ENCODE peak calls at places on chromosomes 1 and 21, in five cellular contexts. Z is HepG2, H is HCT116, K is SK-N-SH, M is GM12878. B is an unnamed sample.

GRCh38 chr1:11534846-11535245 is 55.9 kb downstream of the DISP3 start:
- DNase-seq in Z (no peak), H (no peak), K (no peak), M (no peak), B (no peak)

GRCh38 chr1:201714542-201715276 is 114.2 kb upstream of the IPO9 start:
- DNase-seq in Z (no peak), H (peak), K (no peak), M (no peak), B (peak)

GRCh38 chr1:236206548-236206947 is 64.2 kb downstream of the GPR137B start:
- DNase-seq in Z (no peak), H (no peak), K (no peak), M (no peak), B (no peak)

GRCh38 chr1:119732465-119733168 is 20.9 kb downstream of the PHGDH start:
- DNase-seq in Z (no peak), H (no peak), K (no peak), M (no peak), B (no peak)

GRCh38 chr1:66503841-66504470 is 30.0 kb upstream of the SGIP1 start:
- DNase-seq in Z (peak), H (peak), K (peak), M (no peak), B (peak)

GRCh38 chr1:244074559-244075171 is 23.6 kb downstream of the ZBTB18 start:
- DNase-seq in Z (no peak), H (no peak), K (no peak), M (no peak), B (no peak)

GRCh38 chr1:153288634-153289275 is 24.0 kb downstream of the PGLYRP3 start:
- DNase-seq in Z (no peak), H (peak), K (peak), M (no peak), B (peak)

GRCh38 chr1:169443923-169444322 is 16.6 kb upstream of the CCDC181 start:
- DNase-seq in Z (no peak), H (no peak), K (no peak), M (no peak), B (no peak)

GRCh38 chr1:231828182-231828920 is 201.8 kb downstream of the DISC1 start:
- DNase-seq in Z (peak), H (peak), K (no peak), M (no peak), B (no peak)

GRCh38 chr21:19621837-19622496 is 1218.4 kb upstream of the TMPRSS15 start:
- DNase-seq in Z (no peak), H (no peak), K (no peak), M (no peak), B (no peak)

GRCh38 chr1:10387611-10388386 is 11.1 kb upstream of the PGD start:
- DNase-seq in Z (no peak), H (no peak), K (no peak), M (peak), B (no peak)

GRCh38 chr21:18340387-18340942 is 63.1 kb downstream of the TMPRSS15 start:
- DNase-seq in Z (no peak), H (no peak), K (no peak), M (no peak), B (no peak)

GRCh38 chr21:28832715-28833061 is 160.0 kb downstream of the LTN1 start:
- DNase-seq in Z (no peak), H (no peak), K (no peak), M (no peak), B (no peak)

GRCh38 chr1:63524166-63524565 is 841 bp downstream of the EFCAB7 start:
- DNase-seq in Z (no peak), H (no peak), K (peak), M (no peak), B (no peak)

GRCh38 chr1:9233241-9233941 is 1.2 kb upstream of the H6PD start:
- DNase-seq in Z (peak), H (no peak), K (no peak), M (no peak), B (no peak)

GRCh38 chr1:109331113-109331512 is 24.3 kb upstream of the MYBPHL start:
- DNase-seq in Z (no peak), H (no peak), K (no peak), M (no peak), B (no peak)

GRCh38 chr1:201552941-201553341 is 14.0 kb downstream of the NAV1 start:
- DNase-seq in Z (no peak), H (no peak), K (peak), M (no peak), B (no peak)

GRCh38 chr1:222926566-222926965 is 111.7 kb downstream of the DISP1 start:
- DNase-seq in Z (no peak), H (no peak), K (no peak), M (no peak), B (no peak)

GRCh38 chr1:25184011-25184762 is 48.1 kb downstream of the SYF2 start:
- DNase-seq in Z (no peak), H (no peak), K (no peak), M (no peak), B (no peak)

GRCh38 chr1:71463144-71463543 is 382.3 kb upstream of the ZRANB2 start:
- DNase-seq in Z (no peak), H (no peak), K (no peak), M (no peak), B (no peak)

GRCh38 chr1:245512181-245512888 is 357.6 kb downstream of the KIF26B start:
- DNase-seq in Z (no peak), H (no peak), K (peak), M (no peak), B (no peak)

GRCh38 chr1:33111965-33112364 is 31.0 kb downstream of the AZIN2 start:
- DNase-seq in Z (peak), H (no peak), K (peak), M (no peak), B (no peak)

GRCh38 chr1:19203440-19203839 is 6.6 kb downstream of the UBR4 start:
- DNase-seq in Z (no peak), H (no peak), K (no peak), M (no peak), B (no peak)

GRCh38 chr1:235351898-235352297 is 15.3 kb upstream of the TBCE start:
- DNase-seq in Z (no peak), H (no peak), K (no peak), M (no peak), B (peak)

DNA sequence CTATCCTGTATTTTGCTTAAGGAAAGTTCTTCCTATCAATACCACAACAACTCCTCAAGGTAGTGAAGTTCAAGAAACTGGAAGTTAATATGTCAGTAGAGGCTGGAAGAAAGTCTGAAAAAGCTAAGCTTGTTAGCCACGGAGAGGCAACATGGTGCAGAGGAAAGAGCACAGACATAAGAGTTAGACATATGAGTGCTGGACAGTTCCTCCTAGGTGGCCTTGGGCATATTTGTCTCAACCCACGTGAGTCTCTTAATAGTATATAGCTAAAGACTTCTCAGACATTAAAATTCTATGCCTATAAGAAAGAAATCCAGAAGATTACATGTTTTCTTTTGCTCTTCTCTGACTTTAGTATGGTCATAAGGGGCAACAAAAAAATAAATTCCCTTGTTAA is 22.8 kb upstream of the RRP15 start:
- DNase-seq in Z (no peak), H (no peak), K (no peak), M (no peak), B (no peak)
- TF ChIP-seq ZBTB33 in Z (no peak), H (no peak), K (no peak), M (no peak), B (no peak)

GRCh38 chr1:85655315-85655714 is 52.9 kb downstream of the ZNHIT6 start:
- DNase-seq in Z (no peak), H (no peak), K (no peak), M (no peak), B (no peak)

GRCh38 chr1:85656948-85657347 is 51.3 kb downstream of the ZNHIT6 start:
- DNase-seq in Z (no peak), H (no peak), K (no peak), M (no peak), B (no peak)

GRCh38 chr1:85652327-85652726 is 55.9 kb downstream of the ZNHIT6 start:
- DNase-seq in Z (no peak), H (no peak), K (no peak), M (no peak), B (no peak)

GRCh38 chr1:85656256-85656655 is 52.0 kb downstream of the ZNHIT6 start:
- DNase-seq in Z (no peak), H (no peak), K (no peak), M (no peak), B (no peak)

DNA sequence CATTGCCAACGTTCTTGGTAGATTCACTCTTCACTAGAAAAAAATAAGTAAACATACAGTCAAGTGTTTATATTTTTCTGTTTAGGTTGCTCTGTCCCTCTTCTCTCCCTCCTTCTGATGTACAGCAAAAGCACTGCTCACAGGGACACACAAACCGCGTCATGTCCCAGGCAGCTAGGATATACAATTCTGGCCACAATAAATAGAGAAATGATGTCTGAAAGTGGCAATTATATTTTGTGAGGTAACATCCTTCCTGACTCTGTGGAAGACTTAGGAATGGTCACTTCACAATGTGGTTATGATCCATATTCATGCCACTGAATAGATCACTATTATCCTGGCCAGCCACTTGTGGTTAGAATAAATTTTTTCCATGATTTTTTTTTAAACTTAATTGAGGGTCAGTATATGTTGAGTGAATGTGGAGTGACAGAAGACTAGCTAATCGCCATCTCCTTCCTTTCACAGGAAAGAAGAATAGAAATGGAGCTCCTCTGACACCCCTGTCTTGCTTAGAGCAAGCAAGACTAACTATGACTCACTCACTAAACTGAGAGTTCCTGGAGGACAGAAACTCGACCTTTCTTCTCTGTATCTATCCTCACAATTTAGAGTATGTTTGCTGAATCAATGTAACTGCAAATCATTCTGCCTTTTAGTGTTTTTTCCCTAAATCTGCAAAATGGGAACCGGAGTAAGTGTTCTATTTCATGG is 54.0 kb downstream of the ZNHIT6 start:
- DNase-seq in Z (peak), H (peak), K (no peak), M (no peak), B (no peak)
- TF ChIP-seq ZBTB33 in Z (no peak), H (no peak), K (no peak), M (no peak), B (no peak)

DNA sequence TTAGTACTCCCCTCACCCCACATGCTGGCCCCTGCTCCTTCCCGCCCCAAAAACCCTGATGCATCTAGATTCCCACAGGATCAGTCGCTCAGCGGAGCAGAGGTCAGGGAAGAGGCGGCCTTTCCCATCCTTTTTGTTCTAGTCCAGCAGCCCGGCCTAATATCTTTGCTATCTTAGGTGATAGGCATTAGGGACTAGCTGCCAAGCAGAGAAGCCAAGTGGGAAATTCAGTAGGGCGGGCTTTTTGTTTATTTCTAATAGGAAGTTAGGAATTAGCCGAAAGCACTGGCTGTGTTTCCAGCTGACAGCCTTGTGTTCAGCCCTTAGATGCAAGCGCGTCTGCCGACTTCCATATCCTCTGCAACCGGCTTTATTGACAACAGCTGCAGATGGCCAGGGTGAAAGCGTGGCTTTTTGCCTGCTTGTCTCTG is 59.0 kb upstream of the BCAR3 start:
- DNase-seq in Z (no peak), H (no peak), K (peak), M (no peak), B (no peak)
- TF ChIP-seq ZBTB33 in Z (no peak), H (no peak), K (no peak), M (no peak), B (no peak)

GRCh38 chr1:116717318-116717717 is 36.9 kb upstream of the CD2 start:
- DNase-seq in Z (no peak), H (no peak), K (no peak), M (no peak), B (no peak)

GRCh38 chr1:116716391-116716790 is 37.8 kb upstream of the CD2 start:
- DNase-seq in Z (no peak), H (no peak), K (no peak), M (no peak), B (no peak)

GRCh38 chr1:116721608-116722007 is 32.6 kb upstream of the CD2 start:
- DNase-seq in Z (no peak), H (no peak), K (no peak), M (no peak), B (no peak)

GRCh38 chr1:116722016-116722838 is 32.0 kb upstream of the CD2 start:
- DNase-seq in Z (no peak), H (no peak), K (no peak), M (no peak), B (no peak)

GRCh38 chr1:116720406-116721071 is 33.7 kb upstream of the CD2 start:
- DNase-seq in Z (no peak), H (no peak), K (no peak), M (no peak), B (no peak)
- TF ChIP-seq ZBTB33 in Z (no peak), H (no peak), K (no peak), M (no peak), B (no peak)

GRCh38 chr1:39086386-39087108 is 60.4 kb downstream of the NDUFS5 start:
- DNase-seq in Z (no peak), H (no peak), K (no peak), M (no peak), B (no peak)

GRCh38 chr1:39089811-39090519 is 63.8 kb downstream of the NDUFS5 start:
- DNase-seq in Z (no peak), H (no peak), K (no peak), M (no peak), B (no peak)

GRCh38 chr1:39088658-39089057 is 62.5 kb downstream of the NDUFS5 start:
- DNase-seq in Z (no peak), H (no peak), K (no peak), M (no peak), B (no peak)

GRCh38 chr1:39085174-39085573 is 59.0 kb downstream of the NDUFS5 start:
- DNase-seq in Z (no peak), H (no peak), K (no peak), M (no peak), B (peak)

GRCh38 chr1:39087109-39087834 is 61.1 kb downstream of the NDUFS5 start:
- DNase-seq in Z (no peak), H (no peak), K (no peak), M (no peak), B (no peak)
- TF ChIP-seq ZBTB33 in Z (no peak), H (no peak), K (no peak), M (no peak), B (no peak)

GRCh38 chr1:182829285-182829932 is 9.7 kb upstream of the DHX9 start:
- DNase-seq in Z (no peak), H (no peak), K (no peak), M (peak), B (no peak)
- TF ChIP-seq ZBTB33 in Z (no peak), H (no peak), K (no peak), M (no peak), B (no peak)

DNA sequence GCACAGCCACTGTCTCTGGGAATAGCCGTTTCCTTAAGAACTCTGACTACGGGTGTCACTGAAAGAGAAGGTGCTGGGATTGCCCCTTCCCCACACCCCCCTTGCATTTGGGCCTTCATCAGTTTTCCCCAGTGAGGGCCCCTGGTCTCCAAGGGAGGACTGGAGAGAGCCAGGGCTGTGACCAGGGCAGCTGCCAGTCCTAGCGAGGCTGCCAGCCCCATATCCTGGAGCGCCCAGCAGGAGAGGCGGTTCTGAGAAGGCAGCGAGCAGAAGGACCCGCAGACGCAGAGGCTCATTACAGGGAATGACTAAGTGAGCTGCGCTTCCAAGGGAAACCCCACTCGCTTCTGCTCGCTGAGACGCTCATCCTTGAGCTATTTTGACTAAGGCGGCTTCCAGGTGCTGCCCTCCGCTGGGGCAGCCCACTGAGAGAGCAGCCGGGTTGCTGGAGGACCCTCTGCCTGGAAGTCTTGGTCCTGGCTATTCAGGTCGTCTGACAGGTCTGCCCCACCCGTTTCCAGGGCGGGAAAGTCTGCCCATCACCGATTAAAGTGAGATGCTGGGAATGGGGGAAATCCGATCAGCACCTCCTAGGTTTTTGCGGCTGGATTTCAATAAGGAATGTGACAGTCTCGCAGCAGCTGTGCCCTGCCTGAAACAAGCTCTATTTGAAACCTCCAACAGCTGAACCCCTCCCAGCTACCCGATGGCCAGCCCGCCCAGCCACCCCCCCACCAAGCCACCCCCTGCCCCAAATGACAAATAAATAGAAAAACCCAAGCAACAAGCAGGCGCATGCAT is 2.9 kb downstream of the KCNN3 start:
- DNase-seq in Z (no peak), H (no peak), K (peak), M (no peak), B (no peak)
- TF ChIP-seq ZBTB33 in Z (no peak), H (no peak), K (no peak), M (no peak), B (no peak)

B was measured in K562.